ENCODE peak calls at places on chromosomes 11 and 22, in four cellular contexts. P, N, W and B are unnamed samples.

GRCh38 chr11:223026-223789 is 12.9 kb downstream of the SIRT3 start:
- DNase-seq in W (no peak), N (no peak), P (no peak), B (no peak)

GRCh38 chr11:38751421-38751820 is 2153.4 kb upstream of the RAG2 start:
- DNase-seq in P (no peak), W (no peak), N (no peak), B (no peak)

GRCh38 chr11:58027341-58027740 is 3.4 kb upstream of the OR6Q1 start:
- DNase-seq in P (no peak), W (no peak), N (peak; percentile 42), B (no peak)

GRCh38 chr11:125192194-125192593 is 27.6 kb downstream of the PKNOX2 start:
- DNase-seq in W (no peak), N (peak; percentile 33), P (peak; percentile 24), B (no peak)

GRCh38 chr22:19422440-19423301 is 8.9 kb downstream of the HIRA start:
- DNase-seq in W (no peak), N (no peak), P (peak; percentile 33), B (no peak)

GRCh38 chr22:17228725-17229126 is 9.5 kb upstream of the ADA2 start:
- DNase-seq in N (no peak), P (no peak), W (no peak), B (no peak)

GRCh38 chr11:13114566-13115465 is 105.7 kb downstream of the RASSF10 start:
- DNase-seq in P (no peak), N (no peak), W (no peak), B (peak; percentile 17)

GRCh38 chr22:35842954-35843353 is 125.3 kb downstream of the APOL5 start:
- DNase-seq in P (peak; percentile 61), N (peak; percentile 11), W (no peak), B (peak; percentile 16)

GRCh38 chr11:19628018-19628417 is 84.6 kb upstream of the NAV2 start:
- DNase-seq in P (no peak), W (no peak), N (no peak), B (no peak)

GRCh38 chr11:93484716-93485115 is 58.5 kb downstream of the SMCO4 start:
- DNase-seq in W (no peak), N (no peak), P (peak; percentile 73), B (no peak)

GRCh38 chr22:39997939-39998726 is 3.4 kb downstream of the FAM83F start:
- DNase-seq in N (peak; percentile 22), P (peak; percentile 30), W (peak; percentile 86), B (no peak)

DNA sequence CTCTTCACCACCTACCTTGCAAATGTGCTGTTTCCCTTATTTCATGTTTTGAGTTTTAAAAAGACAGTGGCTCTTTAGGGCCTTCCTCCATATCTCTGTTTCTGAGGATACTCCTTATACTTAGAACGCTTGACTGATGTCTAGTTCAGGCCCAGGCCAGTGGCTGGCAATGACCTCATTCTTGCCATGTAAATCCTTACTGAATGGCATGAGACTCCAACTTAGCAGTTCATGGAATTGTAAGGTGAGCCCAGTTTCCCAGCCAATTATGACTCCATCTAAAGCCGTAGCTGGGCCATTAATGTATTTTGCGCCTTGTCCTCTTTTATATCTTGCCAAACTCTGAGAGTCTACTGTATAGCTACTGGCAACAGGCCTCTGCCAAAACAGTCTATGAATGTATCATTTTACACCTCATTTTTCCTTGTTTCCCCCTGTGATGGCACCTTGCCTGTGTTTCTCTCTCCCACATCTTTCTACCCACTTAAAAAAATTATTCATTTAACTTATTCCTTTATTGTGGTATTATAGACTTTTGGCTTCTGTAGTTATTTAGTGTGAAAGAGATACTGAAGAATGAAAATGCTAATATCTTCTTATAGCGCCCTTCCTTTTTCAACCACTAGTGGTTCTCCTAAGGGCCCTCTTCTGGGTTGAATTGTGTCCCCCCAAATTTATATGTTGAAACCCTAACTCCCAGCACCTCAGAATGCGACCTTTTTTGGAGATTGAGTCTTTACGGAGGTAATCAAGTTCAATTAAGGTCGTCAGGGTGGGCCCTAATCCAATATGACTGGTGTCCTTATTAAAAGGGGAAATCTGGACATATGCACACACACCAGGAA is 67.4 kb downstream of the ZNRF3 start:
- DNase-seq in P (no peak), W (no peak), N (no peak), B (no peak)
- TF ChIP-seq CTCF in P (peak; percentile 3), W (no peak), N (no peak), B (no peak)

GRCh38 chr11:133619973-133620372 is 87.7 kb upstream of the OPCML start:
- DNase-seq in P (no peak), W (no peak), N (no peak), B (no peak)

GRCh38 chr11:133618500-133618899 is 86.2 kb upstream of the OPCML start:
- DNase-seq in P (no peak), W (no peak), N (no peak), B (no peak)

GRCh38 chr11:133619397-133619796 is 87.1 kb upstream of the OPCML start:
- DNase-seq in W (no peak), P (no peak), N (no peak), B (no peak)
- TF ChIP-seq CTCF in W (no peak), P (no peak), N (no peak), B (no peak)

DNA sequence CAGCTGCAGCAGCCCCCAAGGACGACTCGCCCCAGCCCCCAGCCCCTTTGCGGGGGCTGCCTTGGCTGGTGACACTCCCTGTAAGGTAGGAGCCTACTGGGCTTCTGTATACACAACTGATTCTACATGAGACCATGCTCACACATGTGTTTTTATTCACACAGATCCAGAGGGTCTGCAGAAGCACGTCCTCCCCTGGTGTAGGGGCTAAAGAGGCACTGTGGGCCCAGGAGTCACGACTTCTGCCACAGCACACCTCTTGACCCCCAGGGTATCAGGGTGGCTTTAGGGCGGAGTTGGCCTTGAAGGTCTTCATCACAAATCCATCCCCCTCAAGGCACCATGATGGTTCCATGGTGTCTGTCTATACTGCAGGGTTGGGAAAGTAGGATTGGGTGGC is 931.2 kb downstream of the TBC1D22A start:
- DNase-seq in P (no peak), N (no peak), W (no peak), B (no peak)
- TF ChIP-seq CTCF in P (no peak), N (no peak), W (no peak), B (no peak)

GRCh38 chr11:114124601-114125144 is 65.2 kb downstream of the ZBTB16 start:
- DNase-seq in N (no peak), W (no peak), P (no peak), B (no peak)

GRCh38 chr11:114128399-114128798 is 68.9 kb downstream of the ZBTB16 start:
- DNase-seq in P (no peak), W (no peak), N (no peak), B (no peak)

GRCh38 chr11:114125531-114125930 is 66.0 kb downstream of the ZBTB16 start:
- DNase-seq in N (no peak), P (no peak), W (no peak), B (no peak)

GRCh38 chr11:114122668-114123067 is 63.2 kb downstream of the ZBTB16 start:
- DNase-seq in N (no peak), W (no peak), P (peak; percentile 47), B (no peak)

GRCh38 chr11:114125959-114126358 is 66.4 kb downstream of the ZBTB16 start:
- DNase-seq in P (no peak), N (no peak), W (no peak), B (no peak)
- TF ChIP-seq CTCF in P (no peak), N (no peak), W (no peak), B (no peak)

GRCh38 chr11:124123587-124123986 is 8.3 kb downstream of the VWA5A start:
- DNase-seq in N (no peak), W (no peak), P (peak; percentile 3), B (no peak)
- TF ChIP-seq CTCF in N (no peak), W (no peak), P (peak; percentile 19), B (no peak)

DNA sequence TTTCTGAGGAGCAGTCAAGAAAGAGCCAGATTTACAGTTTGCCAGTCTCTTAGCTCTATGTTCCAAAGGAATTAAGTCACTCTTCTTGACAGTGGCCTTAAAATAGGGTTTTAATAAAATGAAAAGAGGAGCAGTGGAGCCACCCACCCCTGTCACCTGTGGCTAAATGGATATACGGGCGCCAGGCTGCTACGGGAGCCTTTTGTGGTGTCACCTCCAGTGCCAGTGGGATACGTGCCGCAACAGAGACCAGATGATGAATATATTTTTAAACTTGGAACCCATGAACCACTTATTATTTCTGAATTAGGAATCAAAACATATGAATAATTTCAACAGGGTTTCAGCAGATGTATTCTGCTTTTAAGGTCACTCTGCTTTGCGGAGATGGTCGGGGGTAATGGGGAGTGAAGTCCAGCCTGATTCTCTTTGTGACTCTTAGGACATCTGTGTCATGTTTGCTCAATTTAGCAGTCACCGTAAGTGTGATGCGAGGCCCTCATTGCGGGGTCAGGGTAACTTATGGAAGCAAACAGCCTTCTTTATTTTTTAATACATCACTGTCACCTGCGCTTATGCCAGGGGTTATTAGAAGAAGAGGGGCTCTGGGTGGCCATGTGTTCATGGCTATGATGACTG is 64.3 kb downstream of the ZBTB16 start:
- DNase-seq in N (no peak), W (no peak), P (no peak), B (no peak)
- TF ChIP-seq CTCF in N (no peak), W (no peak), P (no peak), B (no peak)